ENCODE peak calls at places on chromosome 1, in four cellular contexts. One of them, this sample, is unnamed.
A peak's percentile ranks its signal among the peaks of the same experiment; 100 is the strongest.

GRCh38 chr1:26827663-26828062 is 1.2 kb downstream of the ZDHHC18 start:
- DNase-seq in H1: no peak
- DNase-seq in HepG2: no peak
- DNase-seq in GM12878: no peak
- DNase-seq in this sample: no peak

GRCh38 chr1:7385471-7386225 is 385.4 kb upstream of the VAMP3 start:
- DNase-seq in H1: peak; percentile 38
- DNase-seq in HepG2: no peak
- DNase-seq in GM12878: no peak
- DNase-seq in this sample: no peak

GRCh38 chr1:204334455-204334854 is 25.3 kb downstream of the PLEKHA6 start:
- DNase-seq in H1: no peak
- DNase-seq in HepG2: no peak
- DNase-seq in GM12878: no peak
- DNase-seq in this sample: no peak

GRCh38 chr1:43566382-43567035 is 35.8 kb downstream of the PTPRF start:
- DNase-seq in H1: no peak
- DNase-seq in HepG2: no peak
- DNase-seq in GM12878: no peak
- DNase-seq in this sample: no peak

GRCh38 chr1:112389689-112390088 is 6.3 kb upstream of the CTTNBP2NL start:
- DNase-seq in H1: no peak
- DNase-seq in HepG2: peak; percentile 36
- DNase-seq in GM12878: no peak
- DNase-seq in this sample: no peak

GRCh38 chr1:109834951-109835350 is 71.2 kb upstream of the EPS8L3 start:
- DNase-seq in H1: no peak
- DNase-seq in HepG2: no peak
- DNase-seq in GM12878: no peak
- DNase-seq in this sample: no peak

GRCh38 chr1:47759581-47760247 is 237.5 kb downstream of the TRABD2B start:
- DNase-seq in H1: no peak
- DNase-seq in HepG2: no peak
- DNase-seq in GM12878: no peak
- DNase-seq in this sample: no peak

GRCh38 chr1:181115367-181115684 is 26.8 kb downstream of the IER5 start:
- DNase-seq in H1: no peak
- DNase-seq in HepG2: no peak
- DNase-seq in GM12878: no peak
- DNase-seq in this sample: no peak

GRCh38 chr1:167715653-167716302 is 6.0 kb upstream of the MPZL1 start:
- DNase-seq in H1: no peak
- DNase-seq in HepG2: no peak
- DNase-seq in GM12878: no peak
- DNase-seq in this sample: no peak

GRCh38 chr1:222325506-222325905 is 222.4 kb downstream of the HHIPL2 start:
- DNase-seq in H1: no peak
- DNase-seq in HepG2: no peak
- DNase-seq in GM12878: no peak
- DNase-seq in this sample: no peak

GRCh38 chr1:14876747-14877146 is 276.8 kb upstream of the TMEM51 start:
- DNase-seq in H1: no peak
- DNase-seq in HepG2: no peak
- DNase-seq in GM12878: no peak
- DNase-seq in this sample: no peak

GRCh38 chr1:66270122-66270812 is 263.7 kb upstream of the SGIP1 start:
- DNase-seq in H1: no peak
- DNase-seq in HepG2: no peak
- DNase-seq in GM12878: no peak
- DNase-seq in this sample: no peak

GRCh38 chr1:25003457-25004190 is 73.5 kb upstream of the RUNX3 start:
- DNase-seq in H1: no peak
- DNase-seq in HepG2: peak; percentile 26
- DNase-seq in GM12878: no peak
- DNase-seq in this sample: no peak

GRCh38 chr1:218640213-218640612 is 295.1 kb downstream of the TGFB2 start:
- DNase-seq in H1: no peak
- DNase-seq in HepG2: no peak
- DNase-seq in GM12878: no peak
- DNase-seq in this sample: no peak

GRCh38 chr1:20871419-20871818 is 84.3 kb upstream of the HP1BP3 start:
- DNase-seq in H1: no peak
- DNase-seq in HepG2: no peak
- DNase-seq in GM12878: no peak
- DNase-seq in this sample: no peak

GRCh38 chr1:21064057-21064456 is 112.6 kb downstream of the EIF4G3 start:
- DNase-seq in H1: no peak
- DNase-seq in HepG2: no peak
- DNase-seq in GM12878: no peak
- DNase-seq in this sample: no peak

GRCh38 chr1:60866884-60867648 is 215.3 kb upstream of the NFIA start:
- DNase-seq in H1: no peak
- DNase-seq in HepG2: no peak
- DNase-seq in GM12878: no peak
- DNase-seq in this sample: no peak

GRCh38 chr1:110627763-110628162 is 21.6 kb upstream of the KCNA2 start:
- DNase-seq in H1: no peak
- DNase-seq in HepG2: no peak
- DNase-seq in GM12878: no peak
- DNase-seq in this sample: no peak

GRCh38 chr1:240417317-240417716 is 194.6 kb downstream of the GREM2 start:
- DNase-seq in H1: no peak
- DNase-seq in HepG2: no peak
- DNase-seq in GM12878: no peak
- DNase-seq in this sample: no peak

GRCh38 chr1:205593967-205594366 is 37.8 kb downstream of the ELK4 start:
- DNase-seq in H1: peak; percentile 39
- DNase-seq in HepG2: no peak
- DNase-seq in GM12878: no peak
- DNase-seq in this sample: no peak

GRCh38 chr1:37708471-37708870 is 16.2 kb downstream of the CDCA8 start:
- DNase-seq in H1: no peak
- DNase-seq in HepG2: no peak
- DNase-seq in GM12878: no peak
- DNase-seq in this sample: no peak

GRCh38 chr1:29383972-29384371 is 147.7 kb downstream of the PTPRU start:
- DNase-seq in H1: no peak
- DNase-seq in HepG2: no peak
- DNase-seq in GM12878: no peak
- DNase-seq in this sample: peak; percentile 20

GRCh38 chr1:82052563-82052962 is 251.8 kb downstream of the ADGRL2 start:
- DNase-seq in H1: no peak
- DNase-seq in HepG2: no peak
- DNase-seq in GM12878: no peak
- DNase-seq in this sample: no peak

GRCh38 chr1:54695221-54695620 is 20.4 kb upstream of the TTC4 start:
- DNase-seq in H1: no peak
- DNase-seq in HepG2: no peak
- DNase-seq in GM12878: no peak
- DNase-seq in this sample: no peak

GRCh38 chr1:32220746-32221580 is 1.2 kb downstream of the TMEM234 start:
- DNase-seq in H1: no peak
- DNase-seq in HepG2: no peak
- DNase-seq in GM12878: peak; percentile 35
- DNase-seq in this sample: no peak

GRCh38 chr1:28415246-28415645 is 45.7 kb downstream of the PHACTR4 start:
- DNase-seq in H1: no peak
- DNase-seq in HepG2: no peak
- DNase-seq in GM12878: no peak
- DNase-seq in this sample: no peak

GRCh38 chr1:29330856-29331255 is 94.5 kb downstream of the PTPRU start:
- DNase-seq in H1: no peak
- DNase-seq in HepG2: no peak
- DNase-seq in GM12878: no peak
- DNase-seq in this sample: no peak

GRCh38 chr1:1049318-1050165 is 24.6 kb downstream of the RNF223 start:
- DNase-seq in H1: no peak
- DNase-seq in HepG2: no peak
- DNase-seq in GM12878: no peak
- DNase-seq in this sample: no peak

GRCh38 chr1:152539901-152540300 is 25.6 kb downstream of the CRCT1 start:
- DNase-seq in H1: no peak
- DNase-seq in HepG2: no peak
- DNase-seq in GM12878: no peak
- DNase-seq in this sample: no peak

GRCh38 chr1:53771648-53772047 is 32.7 kb upstream of the GLIS1 start:
- DNase-seq in H1: no peak
- DNase-seq in HepG2: no peak
- DNase-seq in GM12878: no peak
- DNase-seq in this sample: no peak

GRCh38 chr1:163583782-163584181 is 262.0 kb downstream of the NUF2 start:
- DNase-seq in H1: no peak
- DNase-seq in HepG2: no peak
- DNase-seq in GM12878: no peak
- DNase-seq in this sample: no peak

DNA sequence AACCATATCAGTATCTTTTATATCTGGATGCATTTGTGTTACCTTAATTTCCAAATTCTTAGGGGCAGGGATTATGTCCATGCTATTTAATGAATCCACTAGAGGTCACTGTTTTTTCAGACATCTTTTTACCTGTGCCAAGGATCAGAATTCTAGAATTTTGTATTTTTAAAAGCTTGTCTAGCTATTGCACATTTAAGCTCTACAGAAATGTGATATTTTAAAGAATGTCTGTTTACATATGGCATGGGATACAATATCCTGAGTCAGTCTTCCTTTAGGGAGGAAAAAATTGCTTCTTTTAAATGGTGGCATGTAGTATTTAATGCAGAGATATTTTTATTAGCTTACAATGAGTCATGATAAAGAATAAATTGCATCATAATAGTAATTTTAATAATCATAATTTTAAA is 11.3 kb downstream of the RPAP2 start:
- DNase-seq in H1: no peak
- DNase-seq in HepG2: no peak
- DNase-seq in GM12878: no peak
- DNase-seq in this sample: no peak
- TF ChIP-seq SUZ12 in H1: no peak
- TF ChIP-seq SUZ12 in HepG2: no peak
- TF ChIP-seq SUZ12 in GM12878: no peak
- TF ChIP-seq SUZ12 in this sample: no peak

GRCh38 chr1:2633401-2633935 is 652 bp upstream of the MMEL1 start:
- DNase-seq in H1: no peak
- DNase-seq in HepG2: no peak
- DNase-seq in GM12878: no peak
- DNase-seq in this sample: no peak
- H3K27me3 ChIP-seq in H1: peaks cover 28% of the 10 kb centered on the region
- H3K27me3 ChIP-seq in HepG2: peaks cover 7% of the 10 kb centered on the region
- H3K27me3 ChIP-seq in GM12878: no peaks in the 10 kb centered on the region
- H3K27me3 ChIP-seq in this sample: peaks cover 39% of the 10 kb centered on the region

GRCh38 chr1:234870582-234870981 is 258.1 kb downstream of the TOMM20 start:
- DNase-seq in H1: no peak
- DNase-seq in HepG2: no peak
- DNase-seq in GM12878: no peak
- DNase-seq in this sample: no peak
- H3K4me3 ChIP-seq in H1: no peak overlapping the region
- H3K4me3 ChIP-seq in HepG2: no peak overlapping the region
- H3K4me3 ChIP-seq in GM12878: no peak overlapping the region
- H3K4me3 ChIP-seq in this sample: no peak overlapping the region

DNA sequence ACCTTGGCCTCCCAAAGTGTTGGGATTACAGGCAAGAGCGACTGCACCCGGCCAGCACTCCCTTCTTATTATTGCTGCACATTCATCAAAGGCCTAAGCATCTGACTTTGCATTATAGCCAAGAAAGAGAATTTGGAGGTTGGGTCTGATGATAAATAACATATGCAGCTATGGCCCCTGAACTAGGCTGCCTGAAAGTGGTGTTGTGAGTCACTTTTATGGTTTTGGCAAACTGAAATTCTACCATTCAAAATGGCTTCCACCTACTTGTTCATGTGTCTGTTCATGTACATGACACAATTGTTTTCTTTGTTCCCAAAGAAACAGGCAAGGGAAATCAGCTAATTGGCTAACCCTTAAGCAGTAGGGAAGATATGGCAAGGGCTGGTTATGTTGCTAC is 25.0 kb upstream of the UAP1 start:
- DNase-seq in H1: no peak
- DNase-seq in HepG2: no peak
- DNase-seq in GM12878: no peak
- DNase-seq in this sample: no peak
- TF ChIP-seq SUZ12 in H1: no peak
- TF ChIP-seq SUZ12 in HepG2: no peak
- TF ChIP-seq SUZ12 in GM12878: no peak
- TF ChIP-seq SUZ12 in this sample: no peak

GRCh38 chr1:63435136-63435535 is 67.7 kb downstream of the ALG6 start:
- DNase-seq in H1: no peak
- DNase-seq in HepG2: no peak
- DNase-seq in GM12878: no peak
- DNase-seq in this sample: no peak

GRCh38 chr1:63423649-63424048 is 56.2 kb downstream of the ALG6 start:
- DNase-seq in H1: no peak
- DNase-seq in HepG2: no peak
- DNase-seq in GM12878: no peak
- DNase-seq in this sample: no peak

DNA sequence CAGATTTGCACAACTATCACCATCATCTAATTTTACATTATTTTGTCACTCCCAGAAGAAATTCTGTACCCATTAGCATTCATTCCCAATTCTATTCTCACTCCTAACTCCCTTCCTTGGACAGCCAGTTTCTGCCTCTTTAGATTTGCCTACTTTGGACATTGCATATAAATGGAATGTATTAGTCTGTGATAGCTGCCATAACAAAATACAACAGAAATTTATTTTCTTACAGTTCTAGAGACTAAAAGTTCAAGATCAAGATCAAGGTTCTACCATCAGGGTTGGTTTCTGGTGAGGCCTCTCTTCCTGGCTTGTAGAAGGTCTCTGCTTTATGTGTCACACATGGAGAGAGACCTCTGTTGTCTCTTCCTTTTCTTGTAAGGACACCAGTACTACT is 61.9 kb downstream of the ALG6 start:
- DNase-seq in H1: no peak
- DNase-seq in HepG2: no peak
- DNase-seq in GM12878: no peak
- DNase-seq in this sample: no peak
- H3K27me3 ChIP-seq in H1: no peaks in the 10 kb centered on the region
- H3K27me3 ChIP-seq in HepG2: no peaks in the 10 kb centered on the region
- H3K27me3 ChIP-seq in GM12878: no peaks in the 10 kb centered on the region
- H3K27me3 ChIP-seq in this sample: no peaks in the 10 kb centered on the region

DNA sequence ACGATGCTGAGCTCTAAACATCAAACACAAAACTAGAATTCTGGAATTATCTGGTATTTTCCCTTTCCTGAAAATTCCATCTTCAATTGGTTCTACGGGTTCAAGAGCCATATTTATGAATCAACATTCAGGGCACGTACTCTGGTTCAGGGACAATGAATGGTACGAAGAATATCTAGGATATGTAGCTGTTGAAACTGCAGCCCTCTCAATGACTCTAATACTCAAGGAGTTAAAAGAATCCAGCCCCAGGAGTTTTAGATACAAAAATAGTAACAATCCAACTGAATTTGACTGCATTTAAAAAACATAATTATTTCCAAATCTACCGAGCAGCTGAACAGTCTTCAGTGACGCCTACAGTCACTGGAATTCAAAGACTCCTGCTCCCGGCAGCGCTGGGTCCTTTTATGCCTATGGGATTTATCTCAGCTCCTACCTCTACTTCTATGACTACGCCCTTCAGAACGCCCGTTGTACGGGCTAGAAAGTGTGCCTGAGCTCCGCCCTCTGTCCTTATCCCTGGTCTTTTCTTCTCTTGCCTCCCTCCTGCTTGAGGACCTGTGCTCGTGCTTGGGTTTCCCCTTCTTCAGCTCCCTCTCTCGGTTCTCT is 55.7 kb downstream of the WARS2 start:
- DNase-seq in H1: no peak
- DNase-seq in HepG2: no peak
- DNase-seq in GM12878: no peak
- DNase-seq in this sample: no peak
- H3K4me3 ChIP-seq in H1: no peak overlapping the region
- H3K4me3 ChIP-seq in HepG2: no peak overlapping the region
- H3K4me3 ChIP-seq in GM12878: no peak overlapping the region
- H3K4me3 ChIP-seq in this sample: no peak overlapping the region